ENCODE peak calls at places on chromosomes 6 and 20, in seven cellular contexts. T, D, S, V, C, J and R are unnamed samples.

GRCh38 chr6:36874443-36875249 is at the start of gene PPIL1:
- DNase-seq in J (peak; percentile 78), C (peak; percentile 78), D (peak; percentile 93), T (peak; percentile 93), S (peak; percentile 92), V (peak; percentile 85), R (peak; percentile 93)

GRCh38 chr6:15088904-15089568 is 156.8 kb upstream of the JARID2 start:
- DNase-seq in C (no peak), V (no peak), S (no peak), J (no peak), T (no peak), D (no peak), R (no peak)

GRCh38 chr6:138647006-138647405 is 126.6 kb upstream of the CCDC28A start:
- DNase-seq in J (no peak), S (no peak), D (no peak), T (no peak), V (peak; percentile 72), C (no peak), R (no peak)

GRCh38 chr20:10487354-10488115 is 52.4 kb downstream of the SLX4IP start:
- DNase-seq in T (no peak), J (no peak), C (no peak), S (no peak), D (no peak), V (no peak), R (no peak)

GRCh38 chr6:28988536-28989415 is 16.3 kb downstream of the ZNF311 start:
- DNase-seq in D (peak; percentile 81), T (no peak), S (peak; percentile 56), C (no peak), J (no peak), V (no peak), R (peak; percentile 90)

GRCh38 chr6:157184202-157185015 is 138.9 kb downstream of the TMEM242 start:
- DNase-seq in C (no peak), V (peak; percentile 46), S (peak; percentile 44), D (peak; percentile 68), J (no peak), T (peak; percentile 71), R (peak; percentile 78)

GRCh38 chr20:10864076-10864672 is 190.4 kb upstream of the JAG1 start:
- DNase-seq in T (peak; percentile 92), V (no peak), J (no peak), D (no peak), S (no peak), C (no peak), R (peak; percentile 59)

GRCh38 chr6:87756858-87757257 is 54.8 kb upstream of the AKIRIN2 start:
- DNase-seq in S (peak; percentile 82), T (peak; percentile 50), C (peak; percentile 97), V (peak; percentile 78), J (peak; percentile 50), D (peak; percentile 96), R (no peak)

GRCh38 chr6:85675030-85675819 is 32.5 kb upstream of the SYNCRIP start:
- DNase-seq in V (peak; percentile 48), T (peak; percentile 65), J (no peak), C (no peak), D (peak; percentile 32), S (no peak), R (peak; percentile 31)

GRCh38 chr6:43575105-43575771 is 600 bp downstream of the XPO5 start:
- DNase-seq in C (no peak), D (no peak), V (no peak), J (no peak), T (peak; percentile 17), S (no peak), R (peak; percentile 55)

GRCh38 chr20:34669094-34669493 is 7.8 kb downstream of the PIGU start:
- DNase-seq in V (no peak), T (no peak), D (no peak), C (no peak), S (no peak), J (no peak), R (no peak)

GRCh38 chr20:58719971-58720371 is 27.4 kb downstream of the NPEPL1 start:
- DNase-seq in J (no peak), T (peak; percentile 12), D (no peak), S (no peak), C (no peak), V (no peak), R (peak; percentile 3)

GRCh38 chr20:51815383-51816076 is 13.2 kb upstream of the SALL4 start:
- DNase-seq in J (no peak), D (no peak), S (no peak), V (no peak), T (peak; percentile 60), C (no peak), R (no peak)

GRCh38 chr6:3370361-3371221 is 86.3 kb downstream of the SLC22A23 start:
- DNase-seq in T (peak; percentile 9), V (no peak), C (no peak), S (no peak), D (no peak), J (no peak), R (no peak)

GRCh38 chr20:33724439-33725094 is 4.5 kb upstream of the PXMP4 start:
- DNase-seq in C (no peak), J (no peak), D (no peak), T (no peak), V (no peak), S (no peak), R (no peak)

GRCh38 chr20:23869520-23869919 is 10.0 kb downstream of the CST5 start:
- DNase-seq in C (no peak), T (no peak), D (no peak), S (no peak), V (no peak), J (no peak), R (no peak)

GRCh38 chr6:42251911-42252637 is 34.4 kb upstream of the MRPS10 start:
- DNase-seq in V (no peak), S (no peak), C (no peak), D (no peak), J (peak; percentile 43), T (no peak), R (peak; percentile 55)

GRCh38 chr20:45034436-45034835 is 66.5 kb downstream of the KCNS1 start:
- DNase-seq in V (no peak), J (no peak), S (no peak), T (no peak), D (no peak), C (no peak), R (no peak)

GRCh38 chr6:75932067-75932466 is 140.4 kb downstream of the IMPG1 start:
- DNase-seq in S (peak; percentile 21), V (no peak), J (no peak), D (peak; percentile 47), C (no peak), T (peak; percentile 51), R (peak; percentile 69)

GRCh38 chr6:22558288-22558882 is 11.0 kb upstream of the HDGFL1 start:
- DNase-seq in T (peak; percentile 93), C (no peak), J (no peak), D (no peak), V (no peak), S (no peak), R (peak; percentile 22)

GRCh38 chr6:73710948-73711347 is 14.9 kb downstream of the CD109 start:
- DNase-seq in C (no peak), D (no peak), T (no peak), J (no peak), S (no peak), V (no peak), R (no peak)

GRCh38 chr6:168367285-168367720 is 47.7 kb upstream of the DACT2 start:
- DNase-seq in D (no peak), J (no peak), T (no peak), C (no peak), V (no peak), S (no peak), R (no peak)

GRCh38 chr6:168369776-168370175 is 50.2 kb upstream of the DACT2 start:
- DNase-seq in V (no peak), S (no peak), T (no peak), J (no peak), D (no peak), C (no peak), R (peak; percentile 41)

GRCh38 chr6:168368063-168368835 is 48.7 kb upstream of the DACT2 start:
- DNase-seq in S (no peak), C (no peak), V (no peak), D (no peak), T (no peak), J (no peak), R (no peak)

GRCh38 chr6:168370310-168370991 is 50.9 kb upstream of the DACT2 start:
- DNase-seq in T (peak; percentile 50), C (no peak), J (no peak), V (no peak), D (no peak), S (peak; percentile 63), R (peak; percentile 86)

DNA sequence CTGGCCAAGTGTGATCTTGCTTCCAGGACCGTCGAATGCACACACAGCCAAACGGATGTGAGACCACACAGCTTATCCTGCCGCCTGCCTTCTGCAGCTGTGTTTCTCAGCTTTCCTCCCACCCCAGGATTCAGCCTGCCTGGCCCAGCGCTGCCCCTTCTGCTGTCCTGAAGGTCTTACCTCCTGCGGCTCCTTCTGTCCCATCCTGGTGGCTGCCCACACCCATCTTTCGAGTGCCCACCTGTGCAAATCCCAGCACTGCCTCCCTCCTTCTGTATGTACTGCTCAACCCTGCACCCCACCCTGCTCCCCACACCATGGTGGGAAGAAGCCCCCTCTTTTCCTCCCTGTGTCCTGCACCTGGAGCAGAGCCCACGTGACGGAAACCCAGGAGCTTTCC is 49.4 kb upstream of the DACT2 start:
- DNase-seq in S (no peak), J (no peak), T (no peak), V (no peak), D (no peak), C (no peak), R (no peak)
- TF ChIP-seq CTCF in S (no peak), J (no peak), T (no peak), V (no peak), D (no peak), C (no peak), R (no peak)

GRCh38 chr6:56538851-56539250 is 103.8 kb downstream of the DST start:
- DNase-seq in D (no peak), V (no peak), J (no peak), S (no peak), C (no peak), T (no peak), R (no peak)
- TF ChIP-seq CTCF in D (no peak), V (no peak), J (no peak), S (no peak), C (no peak), T (no peak), R (no peak)

DNA sequence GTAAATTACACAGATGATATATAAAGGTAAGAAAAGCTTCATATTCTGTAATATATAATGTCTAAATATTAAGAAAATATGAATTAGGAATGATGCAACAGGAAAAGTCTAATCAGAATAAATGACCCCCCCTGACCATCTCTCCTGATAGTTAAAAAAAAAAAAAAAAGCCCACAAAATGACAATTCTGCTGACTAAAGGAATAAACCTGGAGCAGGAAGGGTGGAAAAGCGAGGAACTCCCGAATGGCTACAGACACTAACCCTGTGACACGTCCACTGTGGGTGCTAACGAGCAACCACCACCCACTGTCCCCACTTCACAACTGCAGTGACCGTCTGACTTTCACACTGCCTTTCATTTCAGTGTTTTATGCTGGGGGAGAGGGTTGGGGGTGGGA is 67.6 kb upstream of the FOXQ1 start:
- DNase-seq in S (no peak), T (no peak), D (no peak), C (no peak), V (no peak), J (no peak), R (no peak)
- TF ChIP-seq CTCF in S (no peak), T (no peak), D (no peak), C (no peak), V (no peak), J (no peak), R (no peak)

DNA sequence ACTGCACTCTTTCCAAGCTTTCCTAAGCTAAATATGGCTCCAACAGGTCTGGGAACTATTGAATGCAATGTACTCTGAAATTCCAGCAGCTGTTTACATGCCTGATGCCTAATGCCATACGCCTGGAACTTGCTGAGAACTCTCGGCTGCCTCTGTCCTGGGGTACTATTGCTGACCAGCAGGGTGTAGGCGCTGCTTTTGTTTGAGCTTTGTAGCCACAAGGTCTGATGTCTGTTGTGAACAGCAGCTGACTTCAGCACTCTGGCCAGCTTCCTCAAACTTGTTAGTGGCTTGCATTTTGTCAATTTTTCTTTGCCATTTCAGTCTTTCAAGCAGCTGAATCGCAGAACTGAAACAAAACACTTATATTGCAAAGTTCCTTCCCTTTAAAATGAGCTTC is 26.7 kb downstream of the SAYSD1 start:
- DNase-seq in T (peak; percentile 45), D (peak; percentile 44), J (no peak), V (peak; percentile 57), C (no peak), S (no peak), R (peak; percentile 85)
- TF ChIP-seq CTCF in T (peak; percentile 38), D (peak; percentile 20), J (peak; percentile 17), V (peak; percentile 45), C (no peak), S (no peak), R (peak; percentile 52)